ENCODE peak calls at places on chromosomes 2 and 18, in seven cellular contexts. One of them, this sample, is unnamed.

GRCh38 chr2:196370386-196370785 is 199.0 kb upstream of the STK17B start:
- DNase-seq in naive thymus-derived CD8-positive, alpha-beta T cell: no peak
- DNase-seq in activated CD4-positive, alpha-beta T cell treated with anti-CD3 and anti-CD28 coated beads for 24 hours: no peak
- DNase-seq in adrenal gland: no peak
- DNase-seq in stimulated activated CD8-positive, alpha-beta memory T cell treated with anti-CD3 and anti-CD28 coated beads, Interleukin-2, amount 100 ng/mL, for 48 hours: no peak
- DNase-seq in K562: no peak
- DNase-seq in M059J: peak
- DNase-seq in this sample: peak

GRCh38 chr2:238505892-238506280 is 79.2 kb downstream of the ASB1 start:
- DNase-seq in naive thymus-derived CD8-positive, alpha-beta T cell: no peak
- DNase-seq in activated CD4-positive, alpha-beta T cell treated with anti-CD3 and anti-CD28 coated beads for 24 hours: no peak
- DNase-seq in adrenal gland: no peak
- DNase-seq in stimulated activated CD8-positive, alpha-beta memory T cell treated with anti-CD3 and anti-CD28 coated beads, Interleukin-2, amount 100 ng/mL, for 48 hours: no peak
- DNase-seq in K562: no peak
- DNase-seq in M059J: no peak
- DNase-seq in this sample: no peak

GRCh38 chr2:208570066-208570465 is 163.5 kb downstream of the PTH2R start:
- DNase-seq in naive thymus-derived CD8-positive, alpha-beta T cell: no peak
- DNase-seq in activated CD4-positive, alpha-beta T cell treated with anti-CD3 and anti-CD28 coated beads for 24 hours: no peak
- DNase-seq in adrenal gland: no peak
- DNase-seq in stimulated activated CD8-positive, alpha-beta memory T cell treated with anti-CD3 and anti-CD28 coated beads, Interleukin-2, amount 100 ng/mL, for 48 hours: no peak
- DNase-seq in K562: peak
- DNase-seq in M059J: no peak
- DNase-seq in this sample: no peak

GRCh38 chr2:197705912-197706838 is 1.0 kb downstream of the MARS2 start:
- DNase-seq in naive thymus-derived CD8-positive, alpha-beta T cell: peak
- DNase-seq in activated CD4-positive, alpha-beta T cell treated with anti-CD3 and anti-CD28 coated beads for 24 hours: peak
- DNase-seq in adrenal gland: no peak
- DNase-seq in stimulated activated CD8-positive, alpha-beta memory T cell treated with anti-CD3 and anti-CD28 coated beads, Interleukin-2, amount 100 ng/mL, for 48 hours: no peak
- DNase-seq in K562: peak
- DNase-seq in M059J: peak
- DNase-seq in this sample: peak

GRCh38 chr2:102718387-102719316 is 43.2 kb upstream of the TMEM182 start:
- DNase-seq in naive thymus-derived CD8-positive, alpha-beta T cell: no peak
- DNase-seq in activated CD4-positive, alpha-beta T cell treated with anti-CD3 and anti-CD28 coated beads for 24 hours: no peak
- DNase-seq in adrenal gland: no peak
- DNase-seq in stimulated activated CD8-positive, alpha-beta memory T cell treated with anti-CD3 and anti-CD28 coated beads, Interleukin-2, amount 100 ng/mL, for 48 hours: no peak
- DNase-seq in K562: no peak
- DNase-seq in M059J: no peak
- DNase-seq in this sample: no peak

GRCh38 chr18:22731398-22731797 is 201.7 kb upstream of the RBBP8 start:
- DNase-seq in naive thymus-derived CD8-positive, alpha-beta T cell: no peak
- DNase-seq in activated CD4-positive, alpha-beta T cell treated with anti-CD3 and anti-CD28 coated beads for 24 hours: no peak
- DNase-seq in adrenal gland: no peak
- DNase-seq in stimulated activated CD8-positive, alpha-beta memory T cell treated with anti-CD3 and anti-CD28 coated beads, Interleukin-2, amount 100 ng/mL, for 48 hours: no peak
- DNase-seq in K562: no peak
- DNase-seq in M059J: no peak
- DNase-seq in this sample: no peak

GRCh38 chr2:239916205-239917127 is 108.7 kb downstream of the NDUFA10 start:
- DNase-seq in naive thymus-derived CD8-positive, alpha-beta T cell: no peak
- DNase-seq in activated CD4-positive, alpha-beta T cell treated with anti-CD3 and anti-CD28 coated beads for 24 hours: no peak
- DNase-seq in adrenal gland: no peak
- DNase-seq in stimulated activated CD8-positive, alpha-beta memory T cell treated with anti-CD3 and anti-CD28 coated beads, Interleukin-2, amount 100 ng/mL, for 48 hours: no peak
- DNase-seq in K562: no peak
- DNase-seq in M059J: no peak
- DNase-seq in this sample: no peak

GRCh38 chr18:23689616-23690504 is 607 bp downstream of the LAMA3 start:
- DNase-seq in naive thymus-derived CD8-positive, alpha-beta T cell: no peak
- DNase-seq in activated CD4-positive, alpha-beta T cell treated with anti-CD3 and anti-CD28 coated beads for 24 hours: no peak
- DNase-seq in adrenal gland: peak
- DNase-seq in stimulated activated CD8-positive, alpha-beta memory T cell treated with anti-CD3 and anti-CD28 coated beads, Interleukin-2, amount 100 ng/mL, for 48 hours: no peak
- DNase-seq in K562: no peak
- DNase-seq in M059J: no peak
- DNase-seq in this sample: no peak

GRCh38 chr18:62325806-62326645 is 916 bp downstream of the TNFRSF11A start:
- DNase-seq in naive thymus-derived CD8-positive, alpha-beta T cell: no peak
- DNase-seq in activated CD4-positive, alpha-beta T cell treated with anti-CD3 and anti-CD28 coated beads for 24 hours: peak
- DNase-seq in adrenal gland: no peak
- DNase-seq in stimulated activated CD8-positive, alpha-beta memory T cell treated with anti-CD3 and anti-CD28 coated beads, Interleukin-2, amount 100 ng/mL, for 48 hours: no peak
- DNase-seq in K562: no peak
- DNase-seq in M059J: peak
- DNase-seq in this sample: peak

GRCh38 chr2:54402350-54402749 is 53.8 kb upstream of the SPTBN1 start:
- DNase-seq in naive thymus-derived CD8-positive, alpha-beta T cell: no peak
- DNase-seq in activated CD4-positive, alpha-beta T cell treated with anti-CD3 and anti-CD28 coated beads for 24 hours: no peak
- DNase-seq in adrenal gland: peak
- DNase-seq in stimulated activated CD8-positive, alpha-beta memory T cell treated with anti-CD3 and anti-CD28 coated beads, Interleukin-2, amount 100 ng/mL, for 48 hours: no peak
- DNase-seq in K562: peak
- DNase-seq in M059J: peak
- DNase-seq in this sample: peak

GRCh38 chr2:24231461-24231881 is 56.6 kb downstream of the FAM228A start:
- DNase-seq in naive thymus-derived CD8-positive, alpha-beta T cell: no peak
- DNase-seq in activated CD4-positive, alpha-beta T cell treated with anti-CD3 and anti-CD28 coated beads for 24 hours: no peak
- DNase-seq in adrenal gland: no peak
- DNase-seq in stimulated activated CD8-positive, alpha-beta memory T cell treated with anti-CD3 and anti-CD28 coated beads, Interleukin-2, amount 100 ng/mL, for 48 hours: no peak
- DNase-seq in K562: no peak
- DNase-seq in M059J: peak
- DNase-seq in this sample: peak

GRCh38 chr18:59696311-59697235 is 650 bp downstream of the CCBE1 start:
- DNase-seq in naive thymus-derived CD8-positive, alpha-beta T cell: no peak
- DNase-seq in activated CD4-positive, alpha-beta T cell treated with anti-CD3 and anti-CD28 coated beads for 24 hours: no peak
- DNase-seq in adrenal gland: peak
- DNase-seq in stimulated activated CD8-positive, alpha-beta memory T cell treated with anti-CD3 and anti-CD28 coated beads, Interleukin-2, amount 100 ng/mL, for 48 hours: no peak
- DNase-seq in K562: no peak
- DNase-seq in M059J: no peak
- DNase-seq in this sample: peak

GRCh38 chr2:223199531-223200506 is 147.8 kb downstream of the KCNE4 start:
- DNase-seq in naive thymus-derived CD8-positive, alpha-beta T cell: no peak
- DNase-seq in activated CD4-positive, alpha-beta T cell treated with anti-CD3 and anti-CD28 coated beads for 24 hours: no peak
- DNase-seq in adrenal gland: no peak
- DNase-seq in stimulated activated CD8-positive, alpha-beta memory T cell treated with anti-CD3 and anti-CD28 coated beads, Interleukin-2, amount 100 ng/mL, for 48 hours: no peak
- DNase-seq in K562: no peak
- DNase-seq in M059J: no peak
- DNase-seq in this sample: no peak

GRCh38 chr2:155266109-155266508 is 567.6 kb downstream of the KCNJ3 start:
- DNase-seq in naive thymus-derived CD8-positive, alpha-beta T cell: no peak
- DNase-seq in activated CD4-positive, alpha-beta T cell treated with anti-CD3 and anti-CD28 coated beads for 24 hours: no peak
- DNase-seq in adrenal gland: no peak
- DNase-seq in stimulated activated CD8-positive, alpha-beta memory T cell treated with anti-CD3 and anti-CD28 coated beads, Interleukin-2, amount 100 ng/mL, for 48 hours: no peak
- DNase-seq in K562: no peak
- DNase-seq in M059J: no peak
- DNase-seq in this sample: no peak

GRCh38 chr18:12960846-12961397 is 13.1 kb downstream of the SEH1L start:
- DNase-seq in naive thymus-derived CD8-positive, alpha-beta T cell: no peak
- DNase-seq in activated CD4-positive, alpha-beta T cell treated with anti-CD3 and anti-CD28 coated beads for 24 hours: no peak
- DNase-seq in adrenal gland: no peak
- DNase-seq in stimulated activated CD8-positive, alpha-beta memory T cell treated with anti-CD3 and anti-CD28 coated beads, Interleukin-2, amount 100 ng/mL, for 48 hours: no peak
- DNase-seq in K562: no peak
- DNase-seq in M059J: no peak
- DNase-seq in this sample: no peak

GRCh38 chr2:99836670-99837069 is 305.7 kb downstream of the AFF3 start:
- DNase-seq in naive thymus-derived CD8-positive, alpha-beta T cell: no peak
- DNase-seq in activated CD4-positive, alpha-beta T cell treated with anti-CD3 and anti-CD28 coated beads for 24 hours: no peak
- DNase-seq in adrenal gland: no peak
- DNase-seq in stimulated activated CD8-positive, alpha-beta memory T cell treated with anti-CD3 and anti-CD28 coated beads, Interleukin-2, amount 100 ng/mL, for 48 hours: no peak
- DNase-seq in K562: no peak
- DNase-seq in M059J: no peak
- DNase-seq in this sample: no peak

GRCh38 chr2:33583194-33583938 is 15.7 kb downstream of the FAM98A start:
- DNase-seq in naive thymus-derived CD8-positive, alpha-beta T cell: no peak
- DNase-seq in activated CD4-positive, alpha-beta T cell treated with anti-CD3 and anti-CD28 coated beads for 24 hours: no peak
- DNase-seq in adrenal gland: no peak
- DNase-seq in stimulated activated CD8-positive, alpha-beta memory T cell treated with anti-CD3 and anti-CD28 coated beads, Interleukin-2, amount 100 ng/mL, for 48 hours: no peak
- DNase-seq in K562: peak
- DNase-seq in M059J: peak
- DNase-seq in this sample: peak

GRCh38 chr2:65053199-65053598 is 3.0 kb upstream of the CEP68 start:
- DNase-seq in naive thymus-derived CD8-positive, alpha-beta T cell: peak
- DNase-seq in activated CD4-positive, alpha-beta T cell treated with anti-CD3 and anti-CD28 coated beads for 24 hours: no peak
- DNase-seq in adrenal gland: no peak
- DNase-seq in stimulated activated CD8-positive, alpha-beta memory T cell treated with anti-CD3 and anti-CD28 coated beads, Interleukin-2, amount 100 ng/mL, for 48 hours: no peak
- DNase-seq in K562: no peak
- DNase-seq in M059J: no peak
- DNase-seq in this sample: no peak

GRCh38 chr2:11129598-11130449 is 25.4 kb upstream of the SLC66A3 start:
- DNase-seq in naive thymus-derived CD8-positive, alpha-beta T cell: peak
- DNase-seq in activated CD4-positive, alpha-beta T cell treated with anti-CD3 and anti-CD28 coated beads for 24 hours: peak
- DNase-seq in adrenal gland: peak
- DNase-seq in stimulated activated CD8-positive, alpha-beta memory T cell treated with anti-CD3 and anti-CD28 coated beads, Interleukin-2, amount 100 ng/mL, for 48 hours: peak
- DNase-seq in K562: peak
- DNase-seq in M059J: no peak
- DNase-seq in this sample: peak

GRCh38 chr2:46547223-46548102 is 68.1 kb downstream of the TMEM247 start:
- DNase-seq in naive thymus-derived CD8-positive, alpha-beta T cell: no peak
- DNase-seq in activated CD4-positive, alpha-beta T cell treated with anti-CD3 and anti-CD28 coated beads for 24 hours: no peak
- DNase-seq in adrenal gland: peak
- DNase-seq in stimulated activated CD8-positive, alpha-beta memory T cell treated with anti-CD3 and anti-CD28 coated beads, Interleukin-2, amount 100 ng/mL, for 48 hours: no peak
- DNase-seq in K562: no peak
- DNase-seq in M059J: no peak
- DNase-seq in this sample: no peak

GRCh38 chr2:109372171-109372568 is 241.6 kb downstream of the SEPTIN10 start:
- DNase-seq in naive thymus-derived CD8-positive, alpha-beta T cell: no peak
- DNase-seq in activated CD4-positive, alpha-beta T cell treated with anti-CD3 and anti-CD28 coated beads for 24 hours: no peak
- DNase-seq in adrenal gland: no peak
- DNase-seq in stimulated activated CD8-positive, alpha-beta memory T cell treated with anti-CD3 and anti-CD28 coated beads, Interleukin-2, amount 100 ng/mL, for 48 hours: no peak
- DNase-seq in K562: no peak
- DNase-seq in M059J: no peak
- DNase-seq in this sample: no peak

GRCh38 chr2:26191316-26192159 is 18.6 kb downstream of the GAREM2 start:
- DNase-seq in naive thymus-derived CD8-positive, alpha-beta T cell: no peak
- DNase-seq in activated CD4-positive, alpha-beta T cell treated with anti-CD3 and anti-CD28 coated beads for 24 hours: no peak
- DNase-seq in adrenal gland: no peak
- DNase-seq in stimulated activated CD8-positive, alpha-beta memory T cell treated with anti-CD3 and anti-CD28 coated beads, Interleukin-2, amount 100 ng/mL, for 48 hours: no peak
- DNase-seq in K562: peak
- DNase-seq in M059J: no peak
- DNase-seq in this sample: no peak

GRCh38 chr18:22670914-22671313 is 253.2 kb upstream of the CTAGE1 start:
- DNase-seq in naive thymus-derived CD8-positive, alpha-beta T cell: no peak
- DNase-seq in activated CD4-positive, alpha-beta T cell treated with anti-CD3 and anti-CD28 coated beads for 24 hours: no peak
- DNase-seq in adrenal gland: no peak
- DNase-seq in stimulated activated CD8-positive, alpha-beta memory T cell treated with anti-CD3 and anti-CD28 coated beads, Interleukin-2, amount 100 ng/mL, for 48 hours: no peak
- DNase-seq in K562: no peak
- DNase-seq in M059J: no peak
- DNase-seq in this sample: no peak

GRCh38 chr2:236286866-236287545 is 22.8 kb upstream of the ASB18 start:
- DNase-seq in naive thymus-derived CD8-positive, alpha-beta T cell: no peak
- DNase-seq in activated CD4-positive, alpha-beta T cell treated with anti-CD3 and anti-CD28 coated beads for 24 hours: no peak
- DNase-seq in adrenal gland: no peak
- DNase-seq in stimulated activated CD8-positive, alpha-beta memory T cell treated with anti-CD3 and anti-CD28 coated beads, Interleukin-2, amount 100 ng/mL, for 48 hours: no peak
- DNase-seq in K562: no peak
- DNase-seq in M059J: peak
- DNase-seq in this sample: peak

This sample was measured in Daoy.